ENCODE peak calls at places on chromosomes 16 and 17, in five cellular contexts. H is stimulated activated CD4-positive, alpha-beta T cell treated with anti-CD3 and anti-CD28 coated beads, Interleukin-1b, Interleukin-23, amount 100 ng/mL, for 1 hour; Y is NCI-H1092; M is activated naive CD4-positive, alpha-beta T cell treated with anti-CD3 and anti-CD28 coated beads for 36 hours; K is HAP-1. F is an unnamed sample.
A peak's percentile ranks its signal among the peaks of the same experiment; 100 is the strongest.

GRCh38 chr17:45319239-45319703 is 2.5 kb upstream of the MAP3K14 start:
- DNase-seq in H (no peak), Y (no peak), M (peak; percentile 41), K (no peak), F (peak; percentile 44)

GRCh38 chr17:5580367-5580766 is 3.9 kb downstream of the NLRP1 start:
- DNase-seq in H (no peak), Y (no peak), M (no peak), K (no peak), F (no peak)

GRCh38 chr16:910181-910580 is 60.6 kb downstream of the LMF1 start:
- DNase-seq in H (no peak), Y (no peak), M (no peak), K (no peak), F (no peak)

GRCh38 chr17:17079761-17080160 is 37.5 kb downstream of the MPRIP start:
- DNase-seq in H (no peak), Y (no peak), M (no peak), K (no peak), F (no peak)

GRCh38 chr17:73466704-73467433 is 155.1 kb upstream of the CDC42EP4 start:
- DNase-seq in H (no peak), Y (no peak), M (no peak), K (no peak), F (no peak)

GRCh38 chr16:913817-914440 is 56.9 kb downstream of the LMF1 start:
- DNase-seq in H (no peak), Y (no peak), M (no peak), K (no peak), F (no peak)

GRCh38 chr16:82715833-82716232 is 89.1 kb downstream of the CDH13 start:
- DNase-seq in H (no peak), Y (no peak), M (no peak), K (no peak), F (no peak)

GRCh38 chr16:67942200-67942509 is 1.8 kb downstream of the LCAT start:
- DNase-seq in H (no peak), Y (no peak), M (peak; percentile 53), K (peak; percentile 70), F (peak; percentile 59)

GRCh38 chr16:50593410-50594139 is 45.4 kb downstream of the NKD1 start:
- DNase-seq in H (no peak), Y (no peak), M (no peak), K (peak; percentile 49), F (no peak)